ENCODE peak calls at places on chromosomes 13 and 19, in eight cellular contexts. L is activated CD4-positive, CD25-positive, alpha-beta regulatory T cell treated with anti-CD3 and anti-CD28 coated beads, Interleukin-2, amount 50 U/mL, for 72 hours; I is progenitor cell of endocrine pancreas; H is AG04449; A is fibroblast of mammary gland; D is NCI-H1694; T is naive thymus-derived CD4-positive, alpha-beta T cell; Z is DMS 273 treated with DMSO at 0.1 percent for 48 hours. B is an unnamed sample.

GRCh38 chr13:75544681-75545333 is 4.8 kb upstream of the UCHL3 start:
- DNase-seq in D (no peak), L (no peak), H (peak; percentile 99), Z (no peak), T (no peak), A (peak; percentile 96), I (no peak), B (no peak)

GRCh38 chr13:100497394-100497793 is 91.2 kb downstream of the GGACT start:
- DNase-seq in A (peak; percentile 59), L (no peak), H (no peak), D (no peak), T (no peak), Z (no peak), I (no peak), B (no peak)

GRCh38 chr13:50911051-50911690 is 1.6 kb downstream of the RNASEH2B start:
- DNase-seq in I (no peak), D (no peak), Z (no peak), A (peak; percentile 41), H (no peak), T (no peak), L (no peak), B (no peak)

GRCh38 chr19:3389876-3390361 is 23.5 kb downstream of the NFIC start:
- DNase-seq in D (no peak), T (no peak), Z (peak; percentile 74), L (no peak), H (no peak), I (no peak), A (peak; percentile 69), B (no peak)

GRCh38 chr13:82747331-82747730 is 1134.9 kb downstream of the SLITRK1 start:
- DNase-seq in L (no peak), I (no peak), A (peak; percentile 5), Z (no peak), T (no peak), H (no peak), D (no peak), B (no peak)

GRCh38 chr19:51327066-51327985 is 14.6 kb downstream of the VSIG10L start:
- DNase-seq in T (peak; percentile 28), D (no peak), L (peak; percentile 54), Z (no peak), I (no peak), H (no peak), A (peak; percentile 51), B (no peak)

GRCh38 chr19:49165111-49165750 is 7.6 kb downstream of the TRPM4 start:
- DNase-seq in A (no peak), L (no peak), T (no peak), Z (no peak), I (no peak), D (no peak), H (no peak), B (no peak)

GRCh38 chr13:43783820-43784219 is 3.0 kb downstream of the ENOX1 start:
- DNase-seq in Z (no peak), I (no peak), D (peak; percentile 75), H (no peak), A (peak; percentile 75), T (no peak), L (no peak), B (peak; percentile 22)

GRCh38 chr19:48992571-48993174 is 436 bp downstream of the GYS1 start:
- DNase-seq in Z (no peak), A (no peak), D (no peak), L (no peak), T (peak; percentile 14), H (no peak), I (no peak), B (no peak)

GRCh38 chr19:17052439-17052838 is 22.8 kb downstream of the HAUS8 start:
- DNase-seq in L (no peak), D (peak; percentile 35), T (peak; percentile 24), Z (no peak), A (peak; percentile 60), I (no peak), H (no peak), B (peak; percentile 17)

GRCh38 chr13:35848868-35849644 is 282.1 kb downstream of the DCLK1 start:
- DNase-seq in A (no peak), I (no peak), L (no peak), Z (no peak), D (no peak), H (no peak), T (no peak), B (no peak)

GRCh38 chr13:67769063-67769986 is 539.2 kb upstream of the PCDH9 start:
- DNase-seq in H (no peak), T (no peak), D (no peak), I (no peak), Z (no peak), L (no peak), A (no peak), B (no peak)

GRCh38 chr19:18380843-18381242 is 5.1 kb upstream of the GDF15 start:
- DNase-seq in I (no peak), T (no peak), A (no peak), H (no peak), D (no peak), L (no peak), Z (no peak), B (no peak)

GRCh38 chr13:39102981-39103490 is 64.8 kb downstream of the NHLRC3 start:
- DNase-seq in Z (no peak), H (no peak), L (no peak), T (no peak), D (no peak), A (no peak), I (no peak), B (no peak)

GRCh38 chr13:49112782-49113525 is 107.2 kb upstream of the MLNR start:
- DNase-seq in L (no peak), H (no peak), I (no peak), D (no peak), Z (no peak), T (no peak), A (peak; percentile 26), B (no peak)

GRCh38 chr19:10811391-10812111 is 24.5 kb downstream of the TMED1 start:
- DNase-seq in D (no peak), L (no peak), T (no peak), I (no peak), H (no peak), A (no peak), Z (no peak), B (no peak)

GRCh38 chr13:35789335-35790166 is 313.1 kb upstream of the MAB21L1 start:
- DNase-seq in L (no peak), A (peak; percentile 64), D (peak; percentile 87), T (no peak), Z (peak; percentile 26), H (no peak), I (no peak), B (peak; percentile 2)

GRCh38 chr13:96851856-96852255 is 142.4 kb downstream of the OXGR1 start:
- DNase-seq in Z (no peak), T (no peak), D (no peak), A (no peak), L (no peak), I (no peak), H (no peak), B (no peak)

GRCh38 chr19:38917516-38917915 is 5.5 kb upstream of the CCER2 start:
- DNase-seq in Z (no peak), H (no peak), L (no peak), A (no peak), D (no peak), I (no peak), T (no peak), B (no peak)

GRCh38 chr19:14526423-14526822 is 3.0 kb upstream of the TECR start:
- DNase-seq in I (no peak), Z (no peak), A (no peak), H (no peak), L (no peak), D (no peak), T (no peak), B (no peak)

GRCh38 chr13:86660090-86660489 is 860.9 kb upstream of the SLITRK6 start:
- DNase-seq in T (no peak), Z (no peak), A (no peak), I (no peak), D (no peak), L (no peak), H (no peak), B (no peak)

GRCh38 chr19:3357731-3358391 is 8.5 kb upstream of the NFIC start:
- DNase-seq in A (no peak), Z (no peak), T (peak; percentile 30), I (no peak), H (no peak), D (no peak), L (no peak), B (no peak)

GRCh38 chr13:36385471-36385870 is 39.3 kb upstream of the SPART start:
- DNase-seq in Z (no peak), T (no peak), A (peak; percentile 55), D (no peak), L (no peak), H (no peak), I (no peak), B (no peak)

GRCh38 chr19:33226550-33227241 is 1.0 kb upstream of the SLC7A10 start:
- DNase-seq in I (peak; percentile 37), L (no peak), H (no peak), Z (no peak), A (no peak), D (no peak), T (no peak), B (no peak)

GRCh38 chr19:2112516-2113320 is 16.0 kb downstream of the IZUMO4 start:
- DNase-seq in Z (no peak), I (no peak), D (no peak), T (no peak), L (no peak), A (no peak), H (no peak), B (no peak)

GRCh38 chr19:49316284-49316683 is 8.7 kb downstream of the SLC6A16 start:
- DNase-seq in D (no peak), I (no peak), A (no peak), T (no peak), Z (no peak), L (no peak), H (no peak), B (no peak)

GRCh38 chr13:37755349-37755748 is 114.2 kb downstream of the TRPC4 start:
- DNase-seq in D (no peak), I (no peak), Z (no peak), A (no peak), T (no peak), H (no peak), L (no peak), B (no peak)

GRCh38 chr13:46354143-46355087 is 32.6 kb downstream of the RUBCNL start:
- DNase-seq in T (no peak), D (no peak), L (no peak), Z (no peak), H (peak; percentile 86), I (no peak), A (peak; percentile 97), B (no peak)

GRCh38 chr19:37817180-37817911 is 38.0 kb upstream of the ZNF573 start:
- DNase-seq in A (peak; percentile 50), I (peak; percentile 80), H (no peak), T (peak; percentile 23), Z (peak; percentile 43), L (peak; percentile 31), D (no peak), B (no peak)

GRCh38 chr13:62040078-62040477 is 624.4 kb upstream of the PCDH20 start:
- DNase-seq in D (no peak), Z (no peak), I (no peak), T (no peak), L (no peak), H (no peak), A (no peak), B (no peak)

GRCh38 chr13:85771856-85772255 is 27.4 kb downstream of the SLITRK6 start:
- DNase-seq in T (no peak), Z (no peak), H (no peak), D (no peak), L (no peak), A (no peak), I (no peak), B (no peak)

GRCh38 chr19:47228937-47229673 is 1.9 kb downstream of the BBC3 start:
- DNase-seq in L (no peak), D (no peak), A (peak; percentile 41), H (no peak), I (no peak), T (peak; percentile 50), Z (no peak), B (no peak)

GRCh38 chr19:18541258-18541991 is 1.9 kb downstream of the FKBP8 start:
- DNase-seq in A (peak; percentile 85), D (no peak), I (no peak), H (no peak), L (no peak), Z (no peak), T (no peak), B (no peak)

GRCh38 chr13:114049026-114049425 is 75.2 kb upstream of the C13orf46 start:
- DNase-seq in Z (no peak), T (peak; percentile 37), I (no peak), D (no peak), L (peak; percentile 47), A (no peak), H (no peak), B (no peak)

B was measured in NCI-H1436.